ENCODE peak calls at places on chromosomes 3 and 15, in nine cellular contexts. I, Q, A, B, M, X, J, L and E are unnamed samples.

GRCh38 chr3:52091566-52092290 is 35.4 kb upstream of the DUSP7 start:
- DNase-seq in I (no peak), Q (no peak), A (peak), B (no peak), M (no peak), X (peak), J (no peak), L (peak), E (no peak)

GRCh38 chr15:51751687-51752683 is 588 bp downstream of the TMOD2 start:
- DNase-seq in I (peak), Q (no peak), A (no peak), B (peak), M (peak), X (peak), J (no peak), L (no peak), E (no peak)

GRCh38 chr3:65342084-65342683 is 654.4 kb upstream of the ADAMTS9 start:
- DNase-seq in I (peak), Q (no peak), A (no peak), B (peak), M (peak), X (peak), J (no peak), L (no peak), E (no peak)

GRCh38 chr3:142886938-142887337 is 1.9 kb downstream of the PCOLCE2 start:
- DNase-seq in I (peak), Q (no peak), A (no peak), B (peak), M (no peak), X (peak), J (no peak), L (no peak), E (no peak)

GRCh38 chr3:89612027-89612426 is 504.6 kb downstream of the EPHA3 start:
- DNase-seq in I (no peak), Q (no peak), A (no peak), B (no peak), M (no peak), X (no peak), J (no peak), L (no peak), E (no peak)

GRCh38 chr15:98604983-98605382 is 43.4 kb upstream of the IGF1R start:
- DNase-seq in I (no peak), Q (no peak), A (no peak), B (no peak), M (no peak), X (no peak), J (no peak), L (no peak), E (no peak)

GRCh38 chr15:49313650-49314049 is 109.4 kb upstream of the FGF7 start:
- DNase-seq in I (no peak), Q (no peak), A (no peak), B (peak), M (no peak), X (peak), J (no peak), L (no peak), E (no peak)

GRCh38 chr3:21745971-21746370 is 5.0 kb downstream of the ZNF385D start:
- DNase-seq in I (no peak), Q (no peak), A (no peak), B (no peak), M (no peak), X (peak), J (no peak), L (no peak), E (no peak)

GRCh38 chr3:64038252-64038651 is 15.0 kb upstream of the PSMD6 start:
- DNase-seq in I (no peak), Q (no peak), A (no peak), B (no peak), M (no peak), X (no peak), J (no peak), L (no peak), E (no peak)

GRCh38 chr3:141783632-141784031 is 20.4 kb downstream of the GRK7 start:
- DNase-seq in I (no peak), Q (no peak), A (no peak), B (no peak), M (no peak), X (no peak), J (no peak), L (no peak), E (no peak)

GRCh38 chr15:77479015-77479414 is 58.3 kb downstream of the HMG20A start:
- DNase-seq in I (no peak), Q (no peak), A (no peak), B (no peak), M (no peak), X (no peak), J (no peak), L (no peak), E (no peak)

GRCh38 chr15:77482570-77482969 is 61.9 kb downstream of the HMG20A start:
- DNase-seq in I (no peak), Q (no peak), A (no peak), B (no peak), M (no peak), X (peak), J (no peak), L (no peak), E (no peak)

GRCh38 chr15:77481670-77482069 is 61.0 kb downstream of the HMG20A start:
- DNase-seq in I (no peak), Q (no peak), A (no peak), B (no peak), M (no peak), X (no peak), J (no peak), L (no peak), E (no peak)

GRCh38 chr15:77483426-77483825 is 62.7 kb downstream of the HMG20A start:
- DNase-seq in I (no peak), Q (no peak), A (no peak), B (no peak), M (no peak), X (no peak), J (no peak), L (no peak), E (no peak)

GRCh38 chr15:77480859-77481258 is 60.2 kb downstream of the HMG20A start:
- DNase-seq in I (no peak), Q (no peak), A (no peak), B (no peak), M (no peak), X (no peak), J (no peak), L (no peak), E (no peak)
- H3K27ac ChIP-seq in I (no peak), Q (no peak), A (no peak), B (no peak), M (peak), X (no peak), J (no peak), L (no peak), E (no peak)

GRCh38 chr3:71254658-71255057 is 328.9 kb downstream of the FOXP1 start:
- DNase-seq in I (no peak), Q (no peak), A (no peak), B (no peak), M (no peak), X (peak), J (no peak), L (no peak), E (no peak)
- H3K27ac ChIP-seq in I (no peak), Q (no peak), A (peak), B (no peak), M (peak), X (peak), J (peak), L (no peak), E (no peak)

GRCh38 chr15:74317820-74318375 is 49.5 kb downstream of the CYP11A1 start:
- DNase-seq in I (no peak), Q (no peak), A (peak), B (no peak), M (peak), X (peak), J (peak), L (no peak), E (no peak)
- H3K27ac ChIP-seq in I (no peak), Q (no peak), A (peak), B (no peak), M (peak), X (peak), J (peak), L (no peak), E (no peak)

GRCh38 chr3:48597408-48597800 is 2.3 kb upstream of the COL7A1 start:
- DNase-seq in I (no peak), Q (no peak), A (no peak), B (no peak), M (no peak), X (no peak), J (no peak), L (no peak), E (no peak)
- H3K27ac ChIP-seq in I (peak), Q (peak), A (peak), B (peak), M (peak), X (peak), J (peak), L (no peak), E (no peak)

DNA sequence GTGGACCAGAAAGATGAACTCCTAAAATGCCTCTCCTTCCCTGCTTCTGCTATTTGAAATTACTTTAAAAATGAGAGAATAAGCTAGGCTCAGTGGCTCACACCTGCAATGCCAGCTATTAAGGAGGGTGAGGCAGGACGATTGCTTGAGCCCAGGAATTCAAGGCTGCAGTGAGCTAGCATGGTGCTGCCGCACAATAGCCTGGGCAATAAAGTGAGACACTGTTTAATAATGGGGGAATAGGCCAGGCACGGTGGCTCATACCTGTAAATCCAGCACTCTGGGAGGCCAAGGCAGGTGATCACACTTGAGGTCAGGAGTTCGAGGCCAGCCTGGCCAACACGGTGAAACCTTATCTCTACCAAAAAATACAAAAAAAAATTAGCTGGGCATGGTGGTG is 271.1 kb downstream of the FOXP1 start:
- DNase-seq in I (no peak), Q (no peak), A (no peak), B (no peak), M (no peak), X (no peak), J (no peak), L (no peak), E (no peak)
- H3K27ac ChIP-seq in I (no peak), Q (no peak), A (no peak), B (peak), M (no peak), X (no peak), J (no peak), L (no peak), E (peak)

GRCh38 chr15:81749667-81750360 is 296.0 kb downstream of the MEX3B start:
- DNase-seq in I (no peak), Q (no peak), A (no peak), B (no peak), M (no peak), X (no peak), J (no peak), L (no peak), E (no peak)
- H3K27ac ChIP-seq in I (no peak), Q (no peak), A (no peak), B (no peak), M (no peak), X (no peak), J (no peak), L (no peak), E (no peak)

DNA sequence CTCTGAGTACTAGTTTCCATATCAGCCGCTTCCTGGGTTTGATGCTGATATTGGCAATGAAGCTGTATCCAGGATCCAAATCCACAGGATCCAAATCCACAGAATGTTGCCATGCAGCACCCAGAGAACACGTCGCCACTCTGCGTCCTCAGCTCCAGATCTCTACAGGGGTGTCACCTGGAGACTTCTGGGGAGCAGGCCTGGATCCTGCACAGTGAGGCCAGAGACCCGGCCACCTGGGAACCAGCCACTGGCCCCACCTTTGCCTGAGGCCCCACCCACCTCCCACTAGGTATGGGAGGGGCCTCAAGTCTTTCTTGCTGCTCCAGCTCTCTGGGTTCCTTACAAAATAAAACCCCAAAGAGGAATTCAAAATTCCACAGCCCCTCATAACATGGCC is 123.9 kb downstream of the LRRK1 start:
- DNase-seq in I (no peak), Q (peak), A (no peak), B (no peak), M (no peak), X (no peak), J (no peak), L (no peak), E (no peak)
- H3K27ac ChIP-seq in I (no peak), Q (no peak), A (no peak), B (no peak), M (no peak), X (no peak), J (no peak), L (no peak), E (no peak)

DNA sequence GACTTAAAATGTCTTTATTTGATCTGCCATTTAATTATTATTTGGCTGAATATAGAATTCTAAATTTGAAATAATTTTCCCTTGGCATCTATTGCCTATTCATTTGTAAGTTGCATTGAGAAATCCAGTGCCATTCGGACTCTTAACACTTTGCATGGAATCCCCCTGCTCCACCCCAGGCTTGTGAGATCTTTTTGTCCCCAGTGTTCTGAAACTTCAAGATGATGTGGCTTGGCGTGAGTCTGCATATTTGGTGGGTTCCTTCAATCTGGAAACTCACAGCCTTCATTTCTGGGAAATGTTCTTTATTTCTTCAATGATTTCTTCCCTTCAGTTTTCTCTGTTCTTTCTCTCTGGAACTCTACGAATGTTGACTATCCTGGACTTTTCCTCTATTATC is 83.8 kb upstream of the BLM start:
- DNase-seq in I (no peak), Q (no peak), A (no peak), B (no peak), M (no peak), X (no peak), J (no peak), L (no peak), E (no peak)
- H3K27ac ChIP-seq in I (no peak), Q (no peak), A (no peak), B (no peak), M (no peak), X (no peak), J (no peak), L (no peak), E (no peak)

GRCh38 chr3:48660800-48661400 is 1.8 kb downstream of the CELSR3 start:
- DNase-seq in I (no peak), Q (no peak), A (no peak), B (no peak), M (no peak), X (no peak), J (no peak), L (no peak), E (no peak)
- H3K27ac ChIP-seq in I (no peak), Q (no peak), A (no peak), B (no peak), M (no peak), X (no peak), J (no peak), L (no peak), E (no peak)